ENCODE peak calls at places on chromosomes 1 and 21, in five cellular contexts. K, G, A, P and U are unnamed samples.

GRCh38 chr1:117670996-117671780 is 65.3 kb downstream of the TENT5C start:
- DNase-seq in A (no peak), K (no peak), P (no peak), G (no peak), U (no peak)

GRCh38 chr1:200733907-200734306 is 4.8 kb upstream of the CAMSAP2 start:
- DNase-seq in A (peak), P (no peak), K (no peak), G (no peak), U (no peak)

GRCh38 chr1:3219005-3219724 is 150.2 kb downstream of the PRDM16 start:
- DNase-seq in K (no peak), P (peak), A (peak), G (no peak), U (no peak)

GRCh38 chr1:40748841-40749718 is 34.5 kb upstream of the KCNQ4 start:
- DNase-seq in K (no peak), A (no peak), G (no peak), P (no peak), U (no peak)

GRCh38 chr1:31888281-31888680 is 49.9 kb downstream of the PTP4A2 start:
- DNase-seq in K (no peak), G (no peak), P (no peak), A (no peak), U (no peak)

GRCh38 chr21:40047993-40048730 is 180.9 kb downstream of the PCP4 start:
- DNase-seq in A (no peak), K (no peak), P (no peak), G (no peak), U (no peak)

GRCh38 chr1:94515548-94515947 is 26.0 kb downstream of the F3 start:
- DNase-seq in G (no peak), P (no peak), A (no peak), K (no peak), U (no peak)

GRCh38 chr1:159088050-159088449 is 11.5 kb upstream of the AIM2 start:
- DNase-seq in A (peak), G (no peak), P (no peak), K (no peak), U (peak)

GRCh38 chr1:207811920-207812720 is 60.3 kb downstream of the CD46 start:
- DNase-seq in G (no peak), P (peak), A (no peak), K (no peak), U (no peak)
- TF ChIP-seq CTCF in G (peak), P (no peak), A (peak), K (peak), U (peak)

GRCh38 chr1:15702722-15703550 is 18.8 kb downstream of the PLEKHM2 start:
- DNase-seq in P (peak), A (no peak), G (no peak), K (no peak), U (no peak)
- TF ChIP-seq CTCF in P (no peak), A (no peak), G (peak), K (no peak), U (peak)

GRCh38 chr1:172322219-172323061 is 98.0 kb upstream of the C1orf105 start:
- DNase-seq in P (no peak), G (no peak), K (no peak), A (peak), U (peak)
- TF ChIP-seq CTCF in P (no peak), G (no peak), K (no peak), A (no peak), U (no peak)

GRCh38 chr1:58782308-58783089 is 1.3 kb downstream of the JUN start:
- DNase-seq in P (peak), A (no peak), G (peak), K (peak), U (no peak)
- TF ChIP-seq CTCF in P (no peak), A (no peak), G (no peak), K (peak), U (no peak)

GRCh38 chr1:150236614-150236934 is 662 bp upstream of the ANP32E start:
- DNase-seq in A (no peak), K (no peak), G (no peak), P (no peak), U (no peak)
- TF ChIP-seq CTCF in A (no peak), K (no peak), G (no peak), P (no peak), U (no peak)